ENCODE peak calls at places on chromosomes 16 and 17, in nine cellular contexts. One of them, this sample, is unnamed.

GRCh38 chr16:89400740-89401139 is 89.6 kb downstream of the ANKRD11 start:
- DNase-seq in fibroblast of mammary gland: no peak
- DNase-seq in endodermal cell: no peak
- DNase-seq in AG04449: no peak
- DNase-seq in heart right ventricle: no peak
- DNase-seq in coronary artery: no peak
- DNase-seq in cardiac muscle cell: no peak
- DNase-seq in epithelial cell of esophagus: no peak
- DNase-seq in GM12878: no peak
- DNase-seq in this sample: no peak

GRCh38 chr17:3988297-3989120 is 24.3 kb upstream of the ATP2A3 start:
- DNase-seq in endodermal cell: no peak
- DNase-seq in cardiac muscle cell: peak
- DNase-seq in AG04449: no peak
- DNase-seq in GM12878: no peak
- DNase-seq in heart right ventricle: no peak
- DNase-seq in epithelial cell of esophagus: no peak
- DNase-seq in coronary artery: peak
- DNase-seq in fibroblast of mammary gland: peak
- DNase-seq in this sample: no peak

GRCh38 chr16:53743149-53743566 is 39.2 kb downstream of the FTO start:
- DNase-seq in heart right ventricle: no peak
- DNase-seq in AG04449: no peak
- DNase-seq in endodermal cell: peak
- DNase-seq in GM12878: no peak
- DNase-seq in coronary artery: no peak
- DNase-seq in cardiac muscle cell: peak
- DNase-seq in fibroblast of mammary gland: peak
- DNase-seq in epithelial cell of esophagus: peak
- DNase-seq in this sample: no peak

GRCh38 chr17:52357855-52358254 is 199.3 kb upstream of the CA10 start:
- DNase-seq in endodermal cell: no peak
- DNase-seq in fibroblast of mammary gland: no peak
- DNase-seq in AG04449: no peak
- DNase-seq in coronary artery: no peak
- DNase-seq in epithelial cell of esophagus: no peak
- DNase-seq in cardiac muscle cell: no peak
- DNase-seq in GM12878: no peak
- DNase-seq in heart right ventricle: no peak
- DNase-seq in this sample: no peak

GRCh38 chr17:63156986-63157385 is 191.0 kb downstream of the TANC2 start:
- DNase-seq in endodermal cell: no peak
- DNase-seq in AG04449: no peak
- DNase-seq in cardiac muscle cell: no peak
- DNase-seq in GM12878: no peak
- DNase-seq in coronary artery: no peak
- DNase-seq in epithelial cell of esophagus: no peak
- DNase-seq in fibroblast of mammary gland: no peak
- DNase-seq in heart right ventricle: no peak
- DNase-seq in this sample: no peak

GRCh38 chr16:50183316-50183715 is 30.2 kb downstream of the TENT4B start:
- DNase-seq in heart right ventricle: no peak
- DNase-seq in endodermal cell: no peak
- DNase-seq in coronary artery: no peak
- DNase-seq in AG04449: peak
- DNase-seq in epithelial cell of esophagus: no peak
- DNase-seq in GM12878: no peak
- DNase-seq in cardiac muscle cell: peak
- DNase-seq in fibroblast of mammary gland: peak
- DNase-seq in this sample: no peak

GRCh38 chr17:7714721-7715594 is 2.6 kb upstream of the DNAH2 start:
- DNase-seq in AG04449: no peak
- DNase-seq in heart right ventricle: no peak
- DNase-seq in coronary artery: peak
- DNase-seq in endodermal cell: no peak
- DNase-seq in fibroblast of mammary gland: no peak
- DNase-seq in epithelial cell of esophagus: no peak
- DNase-seq in cardiac muscle cell: no peak
- DNase-seq in GM12878: no peak
- DNase-seq in this sample: no peak

GRCh38 chr16:27805828-27806351 is 255.9 kb downstream of the KATNIP start:
- DNase-seq in cardiac muscle cell: no peak
- DNase-seq in coronary artery: no peak
- DNase-seq in epithelial cell of esophagus: no peak
- DNase-seq in GM12878: no peak
- DNase-seq in fibroblast of mammary gland: no peak
- DNase-seq in AG04449: no peak
- DNase-seq in heart right ventricle: no peak
- DNase-seq in endodermal cell: no peak
- DNase-seq in this sample: no peak

GRCh38 chr17:32142857-32143524 is 689 bp downstream of the RHOT1 start:
- DNase-seq in heart right ventricle: peak
- DNase-seq in AG04449: no peak
- DNase-seq in endodermal cell: peak
- DNase-seq in GM12878: no peak
- DNase-seq in cardiac muscle cell: peak
- DNase-seq in epithelial cell of esophagus: peak
- DNase-seq in fibroblast of mammary gland: peak
- DNase-seq in coronary artery: peak
- DNase-seq in this sample: peak

GRCh38 chr16:4053663-4054479 is 62.4 kb downstream of the ADCY9 start:
- DNase-seq in epithelial cell of esophagus: peak
- DNase-seq in GM12878: no peak
- DNase-seq in fibroblast of mammary gland: peak
- DNase-seq in AG04449: peak
- DNase-seq in cardiac muscle cell: peak
- DNase-seq in endodermal cell: no peak
- DNase-seq in coronary artery: peak
- DNase-seq in heart right ventricle: peak
- DNase-seq in this sample: no peak

GRCh38 chr16:49428808-49429207 is 55.2 kb downstream of the C16orf78 start:
- DNase-seq in epithelial cell of esophagus: no peak
- DNase-seq in GM12878: no peak
- DNase-seq in endodermal cell: no peak
- DNase-seq in heart right ventricle: no peak
- DNase-seq in AG04449: no peak
- DNase-seq in coronary artery: no peak
- DNase-seq in cardiac muscle cell: no peak
- DNase-seq in fibroblast of mammary gland: no peak
- DNase-seq in this sample: no peak

GRCh38 chr16:695355-696089 is 5.3 kb upstream of the WDR24 start:
- DNase-seq in heart right ventricle: no peak
- DNase-seq in epithelial cell of esophagus: peak
- DNase-seq in AG04449: no peak
- DNase-seq in endodermal cell: peak
- DNase-seq in cardiac muscle cell: no peak
- DNase-seq in coronary artery: no peak
- DNase-seq in fibroblast of mammary gland: no peak
- DNase-seq in GM12878: no peak
- DNase-seq in this sample: no peak
- H3K4me3 ChIP-seq in heart right ventricle: no peak
- H3K4me3 ChIP-seq in epithelial cell of esophagus: peak
- H3K4me3 ChIP-seq in AG04449: no peak
- H3K4me3 ChIP-seq in endodermal cell: no peak
- H3K4me3 ChIP-seq in cardiac muscle cell: peak
- H3K4me3 ChIP-seq in coronary artery: peak
- H3K4me3 ChIP-seq in fibroblast of mammary gland: no peak
- H3K4me3 ChIP-seq in GM12878: peak
- H3K4me3 ChIP-seq in this sample: peak

GRCh38 chr17:76453431-76453743 is 435 bp upstream of the UBE2O start:
- DNase-seq in epithelial cell of esophagus: no peak
- DNase-seq in GM12878: no peak
- DNase-seq in fibroblast of mammary gland: no peak
- DNase-seq in cardiac muscle cell: no peak
- DNase-seq in endodermal cell: no peak
- DNase-seq in AG04449: no peak
- DNase-seq in coronary artery: no peak
- DNase-seq in heart right ventricle: no peak
- DNase-seq in this sample: no peak
- TF ChIP-seq CTCF in epithelial cell of esophagus: no peak
- TF ChIP-seq CTCF in GM12878: no peak
- TF ChIP-seq CTCF in fibroblast of mammary gland: no peak
- TF ChIP-seq CTCF in cardiac muscle cell: no peak
- TF ChIP-seq CTCF in endodermal cell: no peak
- TF ChIP-seq CTCF in AG04449: no peak
- TF ChIP-seq CTCF in coronary artery: no peak
- TF ChIP-seq CTCF in heart right ventricle: no peak
- TF ChIP-seq CTCF in this sample: no peak

GRCh38 chr17:29141484-29141835 is 38.7 kb downstream of the MYO18A start:
- DNase-seq in GM12878: no peak
- DNase-seq in epithelial cell of esophagus: no peak
- DNase-seq in fibroblast of mammary gland: no peak
- DNase-seq in endodermal cell: no peak
- DNase-seq in cardiac muscle cell: no peak
- DNase-seq in AG04449: no peak
- DNase-seq in heart right ventricle: no peak
- DNase-seq in coronary artery: no peak
- DNase-seq in this sample: no peak
- H3K4me3 ChIP-seq in GM12878: peak
- H3K4me3 ChIP-seq in epithelial cell of esophagus: no peak
- H3K4me3 ChIP-seq in fibroblast of mammary gland: no peak
- H3K4me3 ChIP-seq in endodermal cell: no peak
- H3K4me3 ChIP-seq in cardiac muscle cell: no peak
- H3K4me3 ChIP-seq in AG04449: no peak
- H3K4me3 ChIP-seq in heart right ventricle: no peak
- H3K4me3 ChIP-seq in coronary artery: no peak
- H3K4me3 ChIP-seq in this sample: peak

GRCh38 chr16:85728879-85729278 is 22.0 kb downstream of the C16orf74 start:
- DNase-seq in GM12878: no peak
- DNase-seq in cardiac muscle cell: no peak
- DNase-seq in heart right ventricle: no peak
- DNase-seq in endodermal cell: peak
- DNase-seq in AG04449: no peak
- DNase-seq in fibroblast of mammary gland: no peak
- DNase-seq in coronary artery: no peak
- DNase-seq in epithelial cell of esophagus: no peak
- DNase-seq in this sample: no peak
- TF ChIP-seq CTCF in GM12878: peak
- TF ChIP-seq CTCF in cardiac muscle cell: peak
- TF ChIP-seq CTCF in heart right ventricle: no peak
- TF ChIP-seq CTCF in endodermal cell: peak
- TF ChIP-seq CTCF in AG04449: no peak
- TF ChIP-seq CTCF in fibroblast of mammary gland: peak
- TF ChIP-seq CTCF in coronary artery: no peak
- TF ChIP-seq CTCF in epithelial cell of esophagus: peak
- TF ChIP-seq CTCF in this sample: peak

DNA sequence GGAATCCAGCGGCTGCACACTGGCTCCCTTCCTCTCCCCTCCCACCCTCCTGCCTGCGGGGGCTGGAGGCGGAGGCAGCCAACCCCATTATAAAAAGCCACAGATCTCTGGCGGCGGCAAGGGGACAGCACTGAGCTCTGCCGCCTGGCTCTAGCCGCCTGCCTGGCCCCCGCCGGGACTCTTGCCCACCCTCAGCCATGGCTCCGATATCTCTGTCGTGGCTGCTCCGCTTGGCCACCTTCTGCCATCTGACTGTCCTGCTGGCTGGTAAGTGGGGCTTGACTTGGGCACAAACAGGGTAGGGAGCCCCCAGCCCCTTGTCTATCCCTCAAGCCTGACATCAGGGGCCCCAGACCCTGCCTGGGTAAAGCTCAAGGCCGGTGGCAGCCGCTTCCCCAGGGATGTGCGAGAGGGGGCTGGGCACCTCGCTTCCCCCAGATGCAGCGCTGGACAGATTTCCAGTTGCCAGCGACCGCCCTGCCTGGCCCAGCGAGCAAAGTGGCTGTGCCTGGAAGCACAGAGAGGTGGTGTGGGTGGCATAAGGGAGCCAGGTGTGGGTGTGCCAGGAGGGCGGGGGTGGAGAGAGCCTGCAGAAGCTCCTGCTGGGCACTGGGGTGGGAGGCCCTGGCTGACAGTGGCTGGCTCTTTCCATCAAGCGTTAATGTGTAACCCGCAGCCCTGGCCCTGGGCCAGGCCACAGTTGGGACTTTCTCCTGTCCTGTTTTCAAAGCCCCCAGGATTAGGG is at the start of gene CX3CL1:
- DNase-seq in heart right ventricle: peak
- DNase-seq in endodermal cell: peak
- DNase-seq in epithelial cell of esophagus: peak
- DNase-seq in cardiac muscle cell: peak
- DNase-seq in coronary artery: no peak
- DNase-seq in fibroblast of mammary gland: peak
- DNase-seq in GM12878: no peak
- DNase-seq in AG04449: no peak
- DNase-seq in this sample: no peak
- H3K4me3 ChIP-seq in heart right ventricle: peak
- H3K4me3 ChIP-seq in endodermal cell: no peak
- H3K4me3 ChIP-seq in epithelial cell of esophagus: peak
- H3K4me3 ChIP-seq in cardiac muscle cell: no peak
- H3K4me3 ChIP-seq in coronary artery: peak
- H3K4me3 ChIP-seq in fibroblast of mammary gland: no peak
- H3K4me3 ChIP-seq in GM12878: no peak
- H3K4me3 ChIP-seq in AG04449: no peak
- H3K4me3 ChIP-seq in this sample: no peak

This sample was measured in GM12864.